ENCODE peak calls at places on chromosomes 1 and 21, in six cellular contexts. J is fibroblast of pulmonary artery, W is astrocyte of the spinal cord, V is GM23338, K is A549, F is foreskin fibroblast. T is an unnamed sample.

GRCh38 chr1:198155253-198155652 is 1.5 kb upstream of the NEK7 start:
- DNase-seq in V (no peak), K (no peak), F (peak), J (peak), W (peak), T (no peak)

GRCh38 chr1:11691302-11691914 is at the start of gene DRAXIN:
- DNase-seq in W (no peak), K (no peak), F (no peak), J (no peak), V (peak), T (no peak)

GRCh38 chr1:32215629-32216505 is 6.3 kb downstream of the TMEM234 start:
- DNase-seq in J (peak), K (peak), V (peak), W (peak), F (peak), T (no peak)

GRCh38 chr1:67748630-67749029 is 63.6 kb downstream of the GADD45A start:
- DNase-seq in K (no peak), W (peak), F (peak), V (no peak), J (peak), T (no peak)

GRCh38 chr1:23103001-23103879 is 65.4 kb downstream of the LUZP1 start:
- DNase-seq in V (no peak), F (no peak), J (peak), W (no peak), K (no peak), T (no peak)

GRCh38 chr21:45072963-45073300 is 1.4 kb upstream of the ADARB1 start:
- DNase-seq in J (no peak), F (no peak), V (peak), K (no peak), W (no peak), T (no peak)

GRCh38 chr1:94713472-94714141 is 106.5 kb upstream of the SLC44A3 start:
- DNase-seq in F (peak), J (peak), K (peak), W (peak), V (peak), T (peak)

GRCh38 chr1:246631426-246631825 is 65.2 kb downstream of the CNST start:
- DNase-seq in W (peak), K (no peak), F (peak), V (no peak), J (peak), T (peak)

GRCh38 chr21:34740198-34740597 is 71.4 kb downstream of the CLIC6 start:
- DNase-seq in V (no peak), F (no peak), K (no peak), W (no peak), J (no peak), T (no peak)

GRCh38 chr1:168098534-168099313 is 38.0 kb downstream of the GPR161 start:
- DNase-seq in W (no peak), F (no peak), V (no peak), K (no peak), J (no peak), T (no peak)

GRCh38 chr1:27630859-27631491 is 4.0 kb downstream of the FGR start:
- DNase-seq in W (no peak), J (no peak), K (no peak), V (no peak), F (peak), T (no peak)

GRCh38 chr1:59404725-59405124 is 107.8 kb downstream of the FGGY start:
- DNase-seq in J (no peak), V (no peak), F (peak), K (no peak), W (no peak), T (no peak)

GRCh38 chr1:222665964-222666363 is 46.3 kb downstream of the AIDA start:
- DNase-seq in J (no peak), V (no peak), K (no peak), F (peak), W (no peak), T (no peak)

GRCh38 chr1:245166471-245166885 is 11.7 kb downstream of the KIF26B start:
- DNase-seq in V (peak), K (no peak), J (peak), F (peak), W (no peak), T (no peak)

GRCh38 chr1:160354388-160354985 is 11.3 kb downstream of the NCSTN start:
- DNase-seq in V (peak), K (peak), F (peak), W (peak), J (peak), T (no peak)

GRCh38 chr1:40861227-40862003 is 748 bp downstream of the CITED4 start:
- DNase-seq in W (peak), J (no peak), V (peak), K (no peak), F (peak), T (no peak)

GRCh38 chr1:177341773-177342172 is 171.0 kb downstream of the BRINP2 start:
- DNase-seq in F (no peak), V (no peak), W (no peak), K (no peak), J (no peak), T (no peak)

GRCh38 chr21:37036177-37036576 is 29.7 kb downstream of the RIPPLY3 start:
- DNase-seq in K (no peak), F (no peak), J (no peak), W (no peak), V (no peak), T (no peak)

GRCh38 chr1:99326215-99326949 is 62.1 kb downstream of the PLPPR4 start:
- DNase-seq in F (no peak), V (peak), K (no peak), J (peak), W (no peak), T (no peak)

GRCh38 chr1:228284148-228284495 is 76.3 kb downstream of the OBSCN start:
- DNase-seq in W (no peak), K (no peak), J (no peak), V (no peak), F (no peak), T (no peak)

GRCh38 chr1:40612345-40612831 is 53.1 kb downstream of the RIMS3 start:
- DNase-seq in F (peak), K (peak), W (peak), J (peak), V (peak), T (no peak)

GRCh38 chr1:1377540-1378205 is 2.7 kb upstream of the AURKAIP1 start:
- DNase-seq in F (no peak), K (no peak), V (no peak), W (no peak), J (no peak), T (no peak)

GRCh38 chr1:94608142-94608851 is 66.7 kb upstream of the F3 start:
- DNase-seq in F (no peak), V (no peak), J (no peak), K (peak), W (no peak), T (no peak)

GRCh38 chr21:39094087-39094785 is 89.0 kb downstream of the PSMG1 start:
- DNase-seq in F (no peak), W (no peak), V (no peak), J (no peak), K (no peak), T (no peak)

GRCh38 chr1:25729045-25729444 is 70.9 kb upstream of the SELENON start:
- DNase-seq in W (no peak), V (no peak), F (no peak), J (no peak), K (no peak), T (no peak)

GRCh38 chr1:220164517-220164916 is 70.6 kb downstream of the IARS2 start:
- DNase-seq in F (no peak), W (no peak), K (no peak), V (no peak), J (no peak), T (no peak)

GRCh38 chr1:6348511-6349191 is 44.9 kb downstream of the ACOT7 start:
- DNase-seq in F (no peak), K (no peak), V (no peak), W (peak), J (peak), T (no peak)

GRCh38 chr1:46506470-46507219 is 17.0 kb downstream of the DMBX1 start:
- DNase-seq in J (no peak), F (no peak), K (no peak), V (no peak), W (no peak), T (no peak)

GRCh38 chr1:173934440-173934839 is 17.3 kb upstream of the SERPINC1 start:
- DNase-seq in F (no peak), K (no peak), J (no peak), V (peak), W (peak), T (no peak)

GRCh38 chr1:10541286-10541685 is 66.5 kb downstream of the PEX14 start:
- DNase-seq in F (no peak), W (no peak), K (no peak), J (no peak), V (peak), T (no peak)

GRCh38 chr1:207972350-207972749 is 61.4 kb upstream of the CD34 start:
- DNase-seq in K (no peak), F (no peak), W (no peak), J (no peak), V (no peak), T (no peak)

GRCh38 chr1:175191654-175192053 is 922 bp downstream of the KIAA0040 start:
- DNase-seq in W (no peak), V (peak), K (no peak), F (peak), J (peak), T (no peak)

GRCh38 chr1:91397605-91398004 is 7.0 kb downstream of the HFM1 start:
- DNase-seq in V (no peak), F (no peak), W (peak), J (no peak), K (no peak), T (no peak)

GRCh38 chr1:181111559-181111958 is 23.1 kb downstream of the IER5 start:
- DNase-seq in V (no peak), K (no peak), F (peak), J (no peak), W (no peak), T (no peak)

GRCh38 chr21:43318841-43319781 is 107.8 kb downstream of the SIK1 start:
- DNase-seq in V (no peak), F (peak), K (no peak), W (peak), J (peak), T (peak)

GRCh38 chr1:59730759-59731478 is 83.8 kb upstream of the HOOK1 start:
- DNase-seq in V (no peak), W (peak), F (peak), K (peak), J (peak), T (peak)

GRCh38 chr1:66349277-66349676 is 184.7 kb upstream of the SGIP1 start:
- DNase-seq in J (no peak), W (no peak), K (no peak), F (peak), V (no peak), T (no peak)
- H3K4me3 ChIP-seq in J (no peak), W (no peak), K (no peak), F (no peak), V (peak), T (no peak)

GRCh38 chr1:183460596-183460995 is 11.7 kb upstream of the SMG7 start:
- DNase-seq in W (no peak), V (no peak), J (no peak), K (no peak), F (no peak), T (no peak)
- H3K4me3 ChIP-seq in W (no peak), V (no peak), J (no peak), K (no peak), F (no peak), T (no peak)

GRCh38 chr1:36151133-36151844 is 2.0 kb upstream of the TRAPPC3 start:
- DNase-seq in J (no peak), W (no peak), V (peak), K (no peak), F (no peak), T (no peak)

GRCh38 chr1:36151845-36152203 is 2.5 kb upstream of the TRAPPC3 start:
- DNase-seq in J (no peak), K (no peak), F (peak), V (no peak), W (no peak), T (no peak)

GRCh38 chr1:36149973-36150295 is 648 bp upstream of the TRAPPC3 start:
- DNase-seq in F (peak), J (no peak), W (no peak), V (no peak), K (no peak), T (no peak)

GRCh38 chr1:36149237-36149972 is at the start of gene TRAPPC3:
- DNase-seq in W (peak), V (peak), K (peak), F (peak), J (peak), T (peak)

GRCh38 chr1:36150296-36151132 is 1.2 kb upstream of the TRAPPC3 start:
- DNase-seq in V (peak), J (peak), K (peak), F (peak), W (peak), T (peak)
- H3K4me3 ChIP-seq in V (peak), J (no peak), K (no peak), F (peak), W (no peak), T (peak)

DNA sequence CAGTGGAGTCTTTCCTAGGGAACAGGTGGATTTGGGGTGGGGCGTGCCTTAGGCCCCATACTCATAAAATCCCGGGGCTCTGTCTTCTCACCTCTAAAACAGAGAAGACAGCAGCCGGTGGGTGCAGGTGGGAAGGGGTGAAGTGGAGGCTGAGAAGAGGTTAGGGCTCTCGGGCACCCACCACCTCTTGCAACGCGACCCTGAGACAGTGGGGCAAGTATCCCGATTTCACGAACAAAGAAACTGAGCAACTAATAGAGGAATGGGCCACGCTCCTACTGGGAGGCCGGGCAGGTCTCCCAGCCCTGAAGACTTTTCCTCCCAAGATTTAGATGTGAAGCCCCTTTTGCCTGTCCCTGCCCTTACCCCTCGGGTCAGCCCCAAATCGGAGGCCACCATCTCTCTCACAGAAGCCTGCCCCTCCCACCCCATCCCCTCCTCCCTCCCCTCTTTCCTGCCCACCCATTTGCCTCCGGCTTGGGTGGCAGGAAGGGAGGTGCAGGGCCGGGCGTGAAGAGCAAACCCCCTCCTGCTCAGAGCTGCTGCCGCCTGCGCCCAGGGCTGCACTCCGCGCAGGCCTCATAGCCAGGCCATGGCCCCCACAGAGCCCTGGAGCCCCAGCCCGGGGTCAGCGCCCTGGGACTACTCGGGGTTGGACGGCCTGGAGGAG is at the start of gene GPR25:
- DNase-seq in V (no peak), K (no peak), W (no peak), F (no peak), J (no peak), T (no peak)
- H3K4me3 ChIP-seq in V (peak), K (no peak), W (no peak), F (no peak), J (no peak), T (peak)

GRCh38 chr1:30757976-30758688 is 558 bp upstream of the LAPTM5 start:
- DNase-seq in J (no peak), F (no peak), W (no peak), K (no peak), V (no peak), T (no peak)
- H3K4me3 ChIP-seq in J (no peak), F (no peak), W (no peak), K (no peak), V (no peak), T (no peak)